ENCODE peak calls at places on chromosomes 4 and X, in four cellular contexts. J is WTC11, G is suprapubic skin, E is stomach. D is an unnamed sample.

GRCh38 chrX:48631376-48632090 is 34.2 kb downstream of the WDR13 start:
- DNase-seq in J (peak; percentile 82), E (peak; percentile 75), G (peak; percentile 80), D (peak; percentile 58)

GRCh38 chr4:174522183-174523002 is at the start of gene HPGD:
- DNase-seq in G (peak; percentile 82), J (peak; percentile 62), E (peak; percentile 75), D (peak; percentile 40)

GRCh38 chr4:185201983-185202962 is 1.5 kb downstream of the CFAP97 start:
- DNase-seq in G (no peak), J (no peak), E (no peak), D (no peak)

GRCh38 chr4:16693040-16693506 is 205.4 kb downstream of the LDB2 start:
- DNase-seq in E (no peak), J (no peak), G (no peak), D (no peak)

GRCh38 chr4:48184891-48185290 is 50.8 kb upstream of the TXK start:
- DNase-seq in J (no peak), G (no peak), E (no peak), D (no peak)

GRCh38 chrX:129540725-129541184 is 696 bp downstream of the OCRL start:
- DNase-seq in J (peak; percentile 12), G (no peak), E (peak; percentile 31), D (no peak)

GRCh38 chrX:76228499-76228898 is 55.6 kb downstream of the PBDC1 start:
- DNase-seq in E (no peak), G (no peak), J (no peak), D (no peak)

GRCh38 chrX:11770320-11770719 is 12.3 kb downstream of the MSL3 start:
- DNase-seq in E (peak; percentile 49), J (peak; percentile 17), G (no peak), D (no peak)

GRCh38 chr4:85084371-85085170 is 118.1 kb upstream of the WDFY3 start:
- DNase-seq in J (no peak), G (no peak), E (no peak), D (peak; percentile 16)

GRCh38 chrX:41515376-41515775 is 68.2 kb downstream of the NYX start:
- DNase-seq in J (no peak), G (no peak), E (no peak), D (no peak)

DNA sequence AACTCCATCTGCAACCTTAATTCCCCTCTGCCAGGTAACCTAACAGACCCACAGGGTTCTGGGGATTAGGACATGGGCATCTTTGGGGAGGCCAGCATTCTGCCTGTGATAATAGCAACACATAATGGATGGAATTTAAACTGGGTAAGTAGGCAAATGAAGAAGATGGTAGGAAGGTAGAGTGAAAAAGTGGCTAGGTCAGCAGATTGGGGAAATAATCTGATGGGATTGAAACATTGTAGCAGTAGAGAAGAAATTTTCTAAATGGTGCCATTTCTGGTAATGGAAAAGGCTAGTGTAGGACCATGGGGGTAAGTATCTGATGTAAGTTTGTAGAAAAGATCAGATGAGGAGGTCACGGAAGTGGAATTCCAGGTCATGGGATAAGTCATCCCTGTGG is 3.0 kb upstream of the CT47C1 start:
- DNase-seq in J (no peak), G (no peak), E (no peak), D (no peak)
- TF ChIP-seq CTCF in J (no peak), G (no peak), E (no peak), D (no peak)

DNA sequence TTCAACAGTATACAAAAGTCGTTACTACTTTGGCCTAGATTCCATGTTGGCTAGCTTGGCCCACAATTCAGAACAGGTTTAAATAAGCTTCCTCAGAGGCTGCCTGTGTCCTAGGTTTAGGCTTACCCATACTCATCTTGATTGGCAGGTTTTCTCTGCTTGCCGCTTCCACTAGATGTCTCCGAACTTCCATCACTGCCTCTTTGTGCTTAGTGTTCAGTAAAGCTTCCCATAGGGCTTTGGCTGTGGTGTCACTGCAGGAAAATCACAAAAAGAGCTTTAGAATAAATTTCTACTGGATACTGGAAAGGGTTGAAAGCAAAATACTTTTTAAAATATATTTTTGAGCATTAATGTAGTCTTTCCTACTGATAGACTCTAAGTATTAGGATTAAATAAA is 52.4 kb downstream of the SCFD2 start:
- DNase-seq in J (no peak), G (no peak), E (no peak), D (no peak)
- TF ChIP-seq CTCF in J (no peak), G (no peak), E (no peak), D (no peak)

GRCh38 chrX:150451953-150452352 is 88.8 kb downstream of the MAMLD1 start:
- DNase-seq in G (no peak), J (no peak), E (no peak), D (no peak)

GRCh38 chrX:150450519-150451177 is 87.5 kb downstream of the MAMLD1 start:
- DNase-seq in G (no peak), E (no peak), J (no peak), D (no peak)

GRCh38 chrX:150446151-150446550 is 83.0 kb downstream of the MAMLD1 start:
- DNase-seq in J (no peak), G (no peak), E (no peak), D (no peak)

GRCh38 chrX:150446995-150447394 is 83.9 kb downstream of the MAMLD1 start:
- DNase-seq in E (no peak), G (no peak), J (no peak), D (no peak)

GRCh38 chrX:150449313-150449712 is 86.2 kb downstream of the MAMLD1 start:
- DNase-seq in J (no peak), E (no peak), G (no peak), D (no peak)
- TF ChIP-seq CTCF in J (no peak), E (no peak), G (no peak), D (no peak)

DNA sequence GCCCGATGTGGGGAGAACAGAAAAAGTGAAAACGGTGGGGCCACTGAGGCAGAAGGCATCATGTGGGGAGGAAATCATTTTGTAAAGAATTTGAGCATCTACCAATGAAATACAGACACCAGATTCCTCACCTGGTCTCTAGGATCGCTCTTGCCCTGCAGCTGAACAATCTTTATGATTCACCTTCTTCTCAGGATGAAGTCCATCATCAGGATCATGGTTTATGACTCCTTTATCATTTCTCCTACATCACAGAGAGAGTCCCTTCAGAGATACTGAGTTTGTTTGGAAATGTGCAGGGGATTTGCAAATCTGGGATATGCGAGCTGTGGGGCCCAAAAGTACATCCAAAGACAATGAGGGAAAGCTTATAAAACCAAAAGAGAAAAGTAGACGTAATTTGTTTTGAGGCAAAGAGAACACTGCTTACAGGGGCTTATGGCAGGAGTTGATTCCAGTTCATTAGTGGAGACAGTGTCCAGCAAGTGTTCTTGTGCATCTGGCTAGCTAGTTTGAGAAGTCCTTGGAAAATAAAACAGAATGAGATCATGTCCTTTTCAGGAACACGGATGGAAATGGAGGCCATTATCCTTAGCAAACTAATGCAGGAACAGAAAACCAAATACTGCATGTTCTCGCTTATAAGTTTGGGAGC is 15.3 kb upstream of the ANXA5 start:
- DNase-seq in J (no peak), E (no peak), G (no peak), D (no peak)
- TF ChIP-seq CTCF in J (no peak), E (no peak), G (no peak), D (no peak)